ENCODE peak calls at places on chromosome 15, in six cellular contexts. T, K, H, J, G and B are unnamed samples.

GRCh38 chr15:90201150-90201943 is at the start of gene SEMA4B:
- DNase-seq in T (no peak), K (peak; percentile 61), H (peak; percentile 29), G (peak; percentile 76), J (peak; percentile 87), B (no peak)

GRCh38 chr15:50800715-50801114 is 35.2 kb upstream of the SPPL2A start:
- DNase-seq in G (no peak), T (no peak), J (no peak), K (no peak), H (no peak), B (no peak)

GRCh38 chr15:76189106-76189505 is 122.2 kb downstream of the ETFA start:
- DNase-seq in K (no peak), G (no peak), J (no peak), H (no peak), T (no peak), B (no peak)

GRCh38 chr15:82571722-82572222 is 31.5 kb upstream of the RPS17 start:
- DNase-seq in J (no peak), G (no peak), H (peak; percentile 81), T (peak; percentile 39), K (no peak), B (peak; percentile 27)

GRCh38 chr15:76324066-76324465 is 12.5 kb upstream of the ISL2 start:
- DNase-seq in H (no peak), G (no peak), T (no peak), K (no peak), J (no peak), B (no peak)

GRCh38 chr15:77738441-77739437 is 106.0 kb upstream of the LINGO1 start:
- DNase-seq in H (no peak), J (no peak), T (no peak), K (no peak), G (no peak), B (no peak)

GRCh38 chr15:77577350-77577749 is 55.4 kb downstream of the LINGO1 start:
- DNase-seq in J (no peak), G (no peak), T (no peak), K (no peak), H (no peak), B (no peak)

GRCh38 chr15:80834402-80834801 is 55.2 kb downstream of the CEMIP start:
- DNase-seq in H (no peak), G (no peak), K (no peak), J (no peak), T (no peak), B (no peak)

GRCh38 chr15:101170568-101171350 is 81.1 kb downstream of the CHSY1 start:
- DNase-seq in T (no peak), J (no peak), K (no peak), G (no peak), H (peak; percentile 84), B (no peak)

GRCh38 chr15:52717924-52718323 is 38.7 kb upstream of the ATOSA start:
- DNase-seq in G (no peak), T (no peak), H (no peak), K (no peak), J (no peak), B (no peak)
- TF ChIP-seq CTCF in G (no peak), T (no peak), H (no peak), K (no peak), J (no peak), B (no peak)

DNA sequence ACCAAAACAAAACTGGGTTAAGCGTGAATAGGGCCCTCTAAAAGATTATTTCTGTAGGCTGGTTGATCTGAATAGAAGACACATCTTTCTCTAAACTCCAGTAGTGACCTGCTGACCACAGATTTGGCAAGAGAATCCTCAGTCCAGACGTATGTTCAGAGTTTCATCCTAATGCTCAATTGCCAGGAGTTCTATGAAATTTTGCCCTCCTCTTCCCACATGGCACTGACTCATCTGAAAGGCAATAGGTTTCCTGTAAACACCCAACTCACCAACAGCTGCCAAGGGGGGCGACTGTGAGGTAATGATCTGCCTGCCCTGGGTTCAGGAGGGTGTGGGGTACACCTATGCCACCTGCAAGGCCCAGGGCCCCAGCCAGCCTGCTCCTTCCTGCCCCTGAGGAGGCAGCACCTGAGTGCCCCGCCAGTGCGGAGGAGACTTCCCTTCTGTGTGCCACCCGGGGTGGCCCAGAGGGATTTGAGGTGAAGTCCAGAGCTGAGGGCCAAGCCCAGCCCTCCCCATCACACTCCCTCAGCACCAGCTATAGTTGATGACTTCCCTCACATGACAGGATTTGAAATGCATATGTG is 8.4 kb upstream of the PLA2G4D start:
- DNase-seq in H (peak; percentile 48), T (peak; percentile 4), K (no peak), J (peak; percentile 35), G (no peak), B (peak; percentile 5)
- TF ChIP-seq CTCF in H (no peak), T (no peak), K (no peak), J (no peak), G (no peak), B (no peak)

DNA sequence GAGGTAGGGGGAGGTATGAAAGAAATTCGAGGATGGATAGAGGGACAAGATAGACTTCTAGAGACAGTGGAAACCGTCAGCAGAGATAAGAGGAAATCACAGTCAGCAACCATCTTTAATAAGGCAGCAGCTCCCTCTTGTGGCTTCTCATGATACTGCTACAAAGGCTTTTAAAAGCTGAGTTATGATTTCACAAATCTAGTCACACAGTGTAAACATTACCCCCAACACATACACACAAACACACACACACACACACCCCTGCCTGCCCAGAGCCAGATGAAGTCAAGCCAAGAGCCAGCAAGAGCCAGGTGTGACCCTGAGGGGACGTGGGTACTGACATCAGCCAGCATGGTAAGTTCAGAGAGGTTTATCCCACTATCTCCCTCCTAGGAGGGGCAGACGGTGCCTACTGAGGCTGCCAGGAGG is 18.9 kb upstream of the TGM5 start:
- DNase-seq in H (peak; percentile 71), J (peak; percentile 77), G (peak; percentile 61), T (peak; percentile 36), K (peak; percentile 70), B (peak; percentile 22)
- TF ChIP-seq CTCF in H (peak; percentile 83), J (peak; percentile 80), G (peak; percentile 89), T (peak; percentile 86), K (peak; percentile 79), B (peak; percentile 80)

GRCh38 chr15:25437751-25438600 is 848 bp downstream of the UBE3A start:
- DNase-seq in G (peak; percentile 54), J (peak; percentile 74), K (peak; percentile 42), H (peak; percentile 52), T (no peak), B (no peak)
- TF ChIP-seq CTCF in G (peak; percentile 27), J (no peak), K (no peak), H (no peak), T (no peak), B (peak; percentile 30)

GRCh38 chr15:73305331-73306211 is 63.2 kb downstream of the HCN4 start:
- DNase-seq in G (peak; percentile 21), K (peak; percentile 86), H (peak; percentile 68), J (peak; percentile 78), T (peak; percentile 13), B (peak; percentile 16)
- TF ChIP-seq CTCF in G (peak; percentile 64), K (peak; percentile 83), H (peak; percentile 65), J (peak; percentile 59), T (peak; percentile 65), B (peak; percentile 50)

GRCh38 chr15:56168394-56168793 is 75.3 kb downstream of the RFX7 start:
- DNase-seq in T (no peak), G (no peak), K (no peak), J (no peak), H (no peak), B (no peak)

GRCh38 chr15:56160966-56161365 is 82.7 kb downstream of the RFX7 start:
- DNase-seq in J (no peak), H (peak; percentile 26), G (no peak), K (no peak), T (no peak), B (no peak)

DNA sequence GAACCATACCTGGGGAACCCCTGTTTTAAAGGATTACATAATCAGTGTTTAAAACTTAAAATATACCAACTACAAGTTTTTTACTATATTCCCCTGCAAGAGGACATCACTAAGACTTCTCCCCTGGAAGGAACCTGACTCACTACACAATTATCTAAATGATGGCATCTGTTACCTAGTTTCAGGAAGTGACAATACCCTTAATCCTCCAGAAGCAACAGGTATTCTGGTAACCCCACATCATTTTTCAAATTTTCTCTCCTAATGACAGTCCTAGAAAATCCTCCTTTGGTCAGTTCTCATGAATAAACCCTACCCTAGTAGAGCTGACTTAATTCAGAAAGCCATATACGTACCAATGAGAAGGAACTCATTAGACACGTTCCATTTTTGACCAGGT is 78.4 kb downstream of the RFX7 start:
- DNase-seq in T (no peak), G (no peak), J (no peak), H (no peak), K (no peak), B (no peak)
- TF ChIP-seq CTCF in T (no peak), G (no peak), J (no peak), H (no peak), K (no peak), B (no peak)

GRCh38 chr15:58241872-58242271 is 103.7 kb downstream of the AQP9 start:
- DNase-seq in T (no peak), H (no peak), K (peak; percentile 44), G (no peak), J (no peak), B (no peak)
- TF ChIP-seq CTCF in T (no peak), H (no peak), K (no peak), G (no peak), J (no peak), B (no peak)